ENCODE peak calls at places on chromosomes 16 and 17, in six cellular contexts. U is upper lobe of right lung, Q is ovary, R is suprapubic skin, V is stomach, E is left ventricle myocardium inferior. M is an unnamed sample. For H3K9me3, the result is how much of the 10 kb centered on the place peaks cover.

GRCh38 chr16:88769617-88770458 is 15.2 kb downstream of the PIEZO1 start:
- DNase-seq in U (peak), Q (no peak), R (no peak), V (no peak), E (no peak), M (no peak)

GRCh38 chr17:28575126-28575795 is 1.4 kb downstream of the ALDOC start:
- DNase-seq in U (no peak), Q (no peak), R (no peak), V (no peak), E (peak), M (peak)

GRCh38 chr17:59001158-59001814 is 105.4 kb downstream of the TRIM37 start:
- DNase-seq in U (no peak), Q (no peak), R (no peak), V (peak), E (no peak), M (peak)

GRCh38 chr17:70881093-70881492 is 711.8 kb downstream of the KCNJ2 start:
- DNase-seq in U (no peak), Q (no peak), R (no peak), V (no peak), E (no peak), M (no peak)

GRCh38 chr16:23254338-23254737 is 47.8 kb upstream of the SCNN1B start:
- DNase-seq in U (no peak), Q (no peak), R (no peak), V (no peak), E (no peak), M (no peak)

GRCh38 chr17:49404371-49404770 is 10.3 kb downstream of the PHB1 start:
- DNase-seq in U (no peak), Q (no peak), R (peak), V (no peak), E (no peak), M (no peak)

GRCh38 chr17:82751171-82751570 is 694 bp upstream of the TBCD start:
- DNase-seq in U (no peak), Q (no peak), R (no peak), V (no peak), E (peak), M (no peak)

GRCh38 chr16:2513405-2514332 is at the start of gene ATP6V0C:
- DNase-seq in U (peak), Q (peak), R (peak), V (peak), E (peak), M (peak)

GRCh38 chr17:7853693-7854043 is 1.2 kb upstream of the TMEM88 start:
- DNase-seq in U (no peak), Q (peak), R (peak), V (no peak), E (no peak), M (no peak)

GRCh38 chr17:8125196-8125946 is 1.5 kb upstream of the HES7 start:
- DNase-seq in U (peak), Q (peak), R (no peak), V (peak), E (peak), M (peak)

GRCh38 chr17:31820691-31821435 is 38.2 kb downstream of the COPRS start:
- DNase-seq in U (no peak), Q (no peak), R (no peak), V (no peak), E (no peak), M (no peak)

DNA sequence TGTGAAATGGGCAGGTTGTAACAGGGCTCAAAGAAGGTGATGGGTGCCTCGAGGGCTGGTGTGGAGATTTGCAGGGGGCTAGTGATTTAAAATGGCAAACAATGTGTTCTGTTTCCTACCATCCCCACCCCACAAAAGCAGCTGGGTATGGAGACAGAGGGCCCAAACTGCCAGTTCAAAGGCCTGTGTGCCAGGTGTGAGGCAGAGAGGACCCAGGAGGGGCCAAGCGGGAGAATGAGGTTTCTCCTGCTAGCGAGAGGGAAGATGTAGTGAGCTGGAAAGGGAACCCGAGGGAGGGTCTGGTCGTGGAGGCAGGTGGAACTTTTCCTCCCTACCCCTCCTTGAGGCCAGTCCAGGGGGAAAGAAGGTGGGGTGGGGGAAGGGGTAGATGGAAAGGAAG is 39.4 kb downstream of the LAT start:
- DNase-seq in U (peak), Q (no peak), R (no peak), V (no peak), E (no peak), M (no peak)
- H3K27ac ChIP-seq in U (no peak), Q (no peak), R (no peak), V (no peak), E (no peak), M (no peak)

GRCh38 chr17:77609553-77610517 is 348.7 kb upstream of the TNRC6C start:
- DNase-seq in U (peak), Q (no peak), R (peak), V (no peak), E (no peak), M (no peak)
- H3K4me3 ChIP-seq in U (peak), Q (peak), R (peak), V (peak), E (no peak), M (no peak)

DNA sequence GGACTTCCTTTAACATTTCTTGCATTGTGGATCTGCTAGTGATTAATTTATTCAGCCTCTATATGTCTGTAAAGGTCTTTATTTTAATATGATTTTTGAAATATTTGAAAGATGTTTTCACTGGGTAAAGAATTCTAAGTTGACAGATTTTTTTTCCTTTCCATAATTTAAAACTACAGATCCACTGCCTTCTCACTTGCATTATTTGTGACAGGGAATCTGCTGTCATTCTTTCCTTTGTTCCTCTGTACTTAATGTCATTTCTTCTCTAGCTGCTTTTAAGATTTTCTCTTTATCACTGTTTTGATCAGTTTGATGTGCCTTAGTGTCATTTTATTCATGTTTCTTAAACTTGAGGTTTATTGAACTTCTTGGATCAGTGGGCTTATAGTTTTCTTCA is 159.9 kb downstream of the CYB561 start:
- DNase-seq in U (no peak), Q (no peak), R (no peak), V (no peak), E (no peak), M (no peak)
- H3K9me3 ChIP-seq in U (under half), Q (under half), R (under half), V (under half), E (under half), M (under half)

GRCh38 chr17:2598166-2598565 is 4.7 kb downstream of the PAFAH1B1 start:
- DNase-seq in U (no peak), Q (no peak), R (no peak), V (no peak), E (no peak), M (no peak)

GRCh38 chr17:2594657-2595085 is 1.2 kb downstream of the PAFAH1B1 start:
- DNase-seq in U (no peak), Q (no peak), R (no peak), V (no peak), E (no peak), M (no peak)

GRCh38 chr17:2595200-2595599 is 1.7 kb downstream of the PAFAH1B1 start:
- DNase-seq in U (no peak), Q (no peak), R (no peak), V (no peak), E (no peak), M (no peak)

GRCh38 chr17:2593846-2594656 is 597 bp downstream of the PAFAH1B1 start:
- DNase-seq in U (peak), Q (peak), R (peak), V (peak), E (peak), M (peak)

GRCh38 chr17:2595736-2596135 is 2.3 kb downstream of the PAFAH1B1 start:
- DNase-seq in U (no peak), Q (no peak), R (no peak), V (no peak), E (no peak), M (no peak)
- H3K27ac ChIP-seq in U (no peak), Q (no peak), R (no peak), V (no peak), E (no peak), M (no peak)

GRCh38 chr17:43905400-43905984 is 1.8 kb downstream of the MPP2 start:
- DNase-seq in U (no peak), Q (no peak), R (no peak), V (no peak), E (no peak), M (no peak)
- H3K4me3 ChIP-seq in U (no peak), Q (peak), R (peak), V (peak), E (peak), M (peak)

GRCh38 chr16:35497399-35497798 is 2038.0 kb downstream of the TP53TG3F start:
- DNase-seq in U (no peak), Q (no peak), R (no peak), V (no peak), E (no peak), M (no peak)

GRCh38 chr16:35492225-35492624 is 2032.8 kb downstream of the TP53TG3F start:
- DNase-seq in U (no peak), Q (no peak), R (no peak), V (no peak), E (no peak), M (no peak)
- H3K9me3 ChIP-seq in U (under half), Q (under half), R (under half), V (under half), E (under half), M (under half)

DNA sequence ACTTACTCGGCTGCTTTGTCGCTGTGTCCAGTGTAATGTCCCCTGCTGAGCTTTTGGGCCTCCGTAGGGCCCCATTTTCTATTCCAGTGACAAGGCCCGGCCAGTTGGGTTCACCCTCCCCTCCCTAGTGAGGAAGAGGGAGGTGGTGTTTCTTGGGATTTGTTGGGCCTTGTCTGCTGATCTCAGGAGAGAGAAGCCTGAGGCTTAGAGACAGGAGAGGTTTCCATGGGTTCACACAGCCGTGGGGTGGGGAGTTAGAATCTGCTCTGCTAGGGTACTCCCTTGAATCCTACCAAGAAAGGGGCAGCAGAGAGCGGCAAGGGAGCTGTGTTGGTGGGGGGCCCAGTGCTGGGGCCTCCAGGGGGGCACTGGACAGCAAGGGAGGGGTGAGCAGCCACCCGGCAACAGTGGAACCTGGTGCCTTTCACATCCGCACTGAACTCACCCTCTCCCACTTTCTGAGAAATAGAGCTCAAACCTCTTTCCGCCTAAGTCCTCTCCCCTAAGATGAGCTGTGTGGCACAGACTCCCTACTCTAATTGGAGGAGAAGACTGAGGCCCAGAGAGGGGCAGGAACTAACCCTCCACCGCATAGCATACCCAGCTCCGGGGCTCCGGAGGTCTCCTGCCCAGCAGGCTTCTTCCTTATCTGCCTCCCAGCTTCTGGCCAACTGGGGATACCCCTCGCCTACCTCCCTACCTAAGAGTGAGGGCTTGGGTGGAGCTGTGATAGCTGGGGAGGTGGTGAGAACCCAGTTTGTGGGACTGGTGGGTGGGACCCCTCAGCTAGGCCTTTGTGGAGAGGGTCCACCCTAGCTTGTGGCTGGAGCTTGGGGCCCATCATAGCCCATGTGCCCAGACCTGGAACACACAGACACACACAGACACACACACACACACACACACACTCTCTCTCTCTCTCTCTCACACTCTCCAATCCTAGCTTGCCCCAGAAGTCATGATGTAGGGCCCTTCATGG is 6.8 kb downstream of the TBKBP1 start:
- DNase-seq in U (peak), Q (no peak), R (no peak), V (no peak), E (no peak), M (no peak)
- H3K27ac ChIP-seq in U (no peak), Q (no peak), R (no peak), V (no peak), E (no peak), M (no peak)

GRCh38 chr17:76076765-76077581 is 2.0 kb upstream of the ZACN start:
- DNase-seq in U (peak), Q (no peak), R (no peak), V (no peak), E (no peak), M (no peak)
- H3K4me3 ChIP-seq in U (no peak), Q (no peak), R (no peak), V (peak), E (peak), M (no peak)

DNA sequence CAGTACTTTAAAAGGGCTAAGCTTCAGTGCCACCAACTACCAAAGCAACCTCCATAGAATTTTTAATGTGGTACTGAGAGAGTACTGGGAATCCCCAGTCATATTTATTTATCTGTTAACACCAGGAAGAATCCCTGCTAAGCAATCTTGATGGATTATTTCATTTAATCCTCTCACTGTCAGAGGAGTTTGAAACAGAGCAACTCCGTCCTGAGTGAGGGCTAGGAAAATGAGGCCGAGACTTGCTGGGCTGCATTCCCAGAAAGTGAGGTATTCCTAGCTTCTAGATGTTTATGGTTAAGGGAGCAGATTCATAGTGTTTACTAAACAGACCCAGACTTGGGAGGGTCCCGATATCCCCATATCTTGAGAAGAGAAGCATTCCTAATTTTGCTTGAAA is 28.8 kb upstream of the CLEC3A start:
- DNase-seq in U (no peak), Q (no peak), R (no peak), V (no peak), E (no peak), M (no peak)
- H3K9me3 ChIP-seq in U (under half), Q (under half), R (under half), V (under half), E (under half), M (under half)

M was measured in right cardiac atrium.